ENCODE peak calls at places on chromosomes 5 and 9, in eight cellular contexts. One of them, this sample, is unnamed.

GRCh38 chr5:133393776-133394476 is 218.4 kb downstream of the FSTL4 start:
- DNase-seq in pancreas: no peak
- DNase-seq in neural progenitor cell: no peak
- DNase-seq in left ventricle myocardium inferior: no peak
- DNase-seq in transverse colon: no peak
- DNase-seq in aorta: no peak
- DNase-seq in HCT116: no peak
- DNase-seq in HL-60: no peak
- DNase-seq in this sample: no peak

GRCh38 chr9:32525506-32525905 is 490 bp downstream of the RIGI start:
- DNase-seq in pancreas: no peak
- DNase-seq in neural progenitor cell: no peak
- DNase-seq in left ventricle myocardium inferior: no peak
- DNase-seq in transverse colon: no peak
- DNase-seq in aorta: no peak
- DNase-seq in HCT116: no peak
- DNase-seq in HL-60: no peak
- DNase-seq in this sample: no peak

GRCh38 chr5:133554279-133554678 is 58.1 kb downstream of the FSTL4 start:
- DNase-seq in pancreas: no peak
- DNase-seq in neural progenitor cell: no peak
- DNase-seq in left ventricle myocardium inferior: no peak
- DNase-seq in transverse colon: no peak
- DNase-seq in aorta: no peak
- DNase-seq in HCT116: no peak
- DNase-seq in HL-60: no peak
- DNase-seq in this sample: no peak

GRCh38 chr5:83368317-83368716 is 103.2 kb upstream of the VCAN start:
- DNase-seq in pancreas: no peak
- DNase-seq in neural progenitor cell: no peak
- DNase-seq in left ventricle myocardium inferior: no peak
- DNase-seq in transverse colon: no peak
- DNase-seq in aorta: no peak
- DNase-seq in HCT116: peak
- DNase-seq in HL-60: peak
- DNase-seq in this sample: no peak

GRCh38 chr5:35230043-35230611 is at the start of gene PRLR:
- DNase-seq in pancreas: peak
- DNase-seq in neural progenitor cell: peak
- DNase-seq in left ventricle myocardium inferior: peak
- DNase-seq in transverse colon: peak
- DNase-seq in aorta: peak
- DNase-seq in HCT116: no peak
- DNase-seq in HL-60: peak
- DNase-seq in this sample: no peak

GRCh38 chr5:96492654-96493053 is 59.6 kb upstream of the PCSK1 start:
- DNase-seq in pancreas: no peak
- DNase-seq in neural progenitor cell: no peak
- DNase-seq in left ventricle myocardium inferior: no peak
- DNase-seq in transverse colon: no peak
- DNase-seq in aorta: no peak
- DNase-seq in HCT116: no peak
- DNase-seq in HL-60: no peak
- DNase-seq in this sample: no peak

GRCh38 chr5:56918054-56918453 is 8.7 kb downstream of the SETD9 start:
- DNase-seq in pancreas: no peak
- DNase-seq in neural progenitor cell: no peak
- DNase-seq in left ventricle myocardium inferior: no peak
- DNase-seq in transverse colon: peak
- DNase-seq in aorta: no peak
- DNase-seq in HCT116: no peak
- DNase-seq in HL-60: no peak
- DNase-seq in this sample: no peak

GRCh38 chr5:123718238-123718637 is 206.3 kb downstream of the CSNK1G3 start:
- DNase-seq in pancreas: no peak
- DNase-seq in neural progenitor cell: no peak
- DNase-seq in left ventricle myocardium inferior: no peak
- DNase-seq in transverse colon: no peak
- DNase-seq in aorta: no peak
- DNase-seq in HCT116: no peak
- DNase-seq in HL-60: no peak
- DNase-seq in this sample: no peak

GRCh38 chr9:16970321-16970720 is 99.9 kb upstream of the BNC2 start:
- DNase-seq in pancreas: no peak
- DNase-seq in neural progenitor cell: no peak
- DNase-seq in left ventricle myocardium inferior: no peak
- DNase-seq in transverse colon: no peak
- DNase-seq in aorta: no peak
- DNase-seq in HCT116: no peak
- DNase-seq in HL-60: no peak
- DNase-seq in this sample: no peak

DNA sequence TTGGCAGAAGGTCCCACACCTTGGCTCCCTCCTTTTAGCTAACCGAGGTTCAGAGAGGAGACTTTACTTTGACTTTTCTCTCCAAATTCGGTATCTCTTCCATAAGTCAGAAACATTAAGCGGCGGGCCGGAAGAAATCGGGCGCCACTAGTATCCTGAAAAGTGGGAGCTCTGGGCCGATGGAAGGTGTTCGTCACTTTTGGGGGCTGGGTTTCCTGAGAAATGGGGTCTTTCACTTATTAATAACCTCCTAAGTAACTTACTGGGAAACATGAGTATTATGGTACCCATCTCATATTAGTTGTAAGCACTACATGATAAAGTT is 716 bp downstream of the STX17 start:
- DNase-seq in pancreas: no peak
- DNase-seq in neural progenitor cell: no peak
- DNase-seq in left ventricle myocardium inferior: no peak
- DNase-seq in transverse colon: no peak
- DNase-seq in aorta: no peak
- DNase-seq in HCT116: no peak
- DNase-seq in HL-60: no peak
- DNase-seq in this sample: no peak
- H3K27ac ChIP-seq in pancreas: peak
- H3K27ac ChIP-seq in neural progenitor cell: no peak
- H3K27ac ChIP-seq in left ventricle myocardium inferior: peak
- H3K27ac ChIP-seq in transverse colon: peak
- H3K27ac ChIP-seq in aorta: peak
- H3K27ac ChIP-seq in HCT116: peak
- H3K27ac ChIP-seq in HL-60: peak
- H3K27ac ChIP-seq in this sample: peak

GRCh38 chr5:98416541-98416940 is 356.9 kb upstream of the RGMB start:
- DNase-seq in pancreas: no peak
- DNase-seq in neural progenitor cell: no peak
- DNase-seq in left ventricle myocardium inferior: no peak
- DNase-seq in transverse colon: no peak
- DNase-seq in aorta: no peak
- DNase-seq in HCT116: no peak
- DNase-seq in HL-60: no peak
- DNase-seq in this sample: no peak

GRCh38 chr5:98415663-98416062 is 357.8 kb upstream of the RGMB start:
- DNase-seq in pancreas: no peak
- DNase-seq in neural progenitor cell: no peak
- DNase-seq in left ventricle myocardium inferior: no peak
- DNase-seq in transverse colon: no peak
- DNase-seq in aorta: no peak
- DNase-seq in HCT116: no peak
- DNase-seq in HL-60: no peak
- DNase-seq in this sample: no peak

DNA sequence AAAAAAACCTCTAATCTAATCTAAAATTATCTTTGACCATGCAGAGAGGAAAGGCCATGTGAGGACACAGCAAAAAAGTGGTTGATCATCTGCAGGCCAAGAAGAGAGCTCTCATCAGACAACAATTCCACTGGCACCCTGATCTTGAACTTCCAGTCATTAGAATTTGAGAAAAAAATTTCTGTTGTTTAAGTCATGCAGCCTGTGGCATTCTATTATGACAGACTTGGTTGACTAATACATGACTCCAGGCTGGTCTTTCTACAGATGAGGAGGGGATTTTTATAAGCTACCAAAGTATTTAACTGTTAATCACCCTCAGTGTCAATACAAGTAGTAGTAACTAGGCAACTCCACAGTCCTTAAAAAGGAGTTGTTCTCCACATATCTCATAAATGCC is 358.5 kb upstream of the RGMB start:
- DNase-seq in pancreas: no peak
- DNase-seq in neural progenitor cell: no peak
- DNase-seq in left ventricle myocardium inferior: no peak
- DNase-seq in transverse colon: no peak
- DNase-seq in aorta: no peak
- DNase-seq in HCT116: no peak
- DNase-seq in HL-60: no peak
- DNase-seq in this sample: no peak
- H3K27ac ChIP-seq in pancreas: no peak
- H3K27ac ChIP-seq in neural progenitor cell: no peak
- H3K27ac ChIP-seq in left ventricle myocardium inferior: no peak
- H3K27ac ChIP-seq in transverse colon: no peak
- H3K27ac ChIP-seq in aorta: no peak
- H3K27ac ChIP-seq in HCT116: no peak
- H3K27ac ChIP-seq in HL-60: no peak
- H3K27ac ChIP-seq in this sample: no peak

GRCh38 chr5:142324377-142324870 is 397 bp downstream of the SPRY4 start:
- DNase-seq in pancreas: peak
- DNase-seq in neural progenitor cell: no peak
- DNase-seq in left ventricle myocardium inferior: peak
- DNase-seq in transverse colon: no peak
- DNase-seq in aorta: peak
- DNase-seq in HCT116: no peak
- DNase-seq in HL-60: no peak
- DNase-seq in this sample: no peak
- H3K27ac ChIP-seq in pancreas: peak
- H3K27ac ChIP-seq in neural progenitor cell: no peak
- H3K27ac ChIP-seq in left ventricle myocardium inferior: peak
- H3K27ac ChIP-seq in transverse colon: peak
- H3K27ac ChIP-seq in aorta: peak
- H3K27ac ChIP-seq in HCT116: peak
- H3K27ac ChIP-seq in HL-60: peak
- H3K27ac ChIP-seq in this sample: no peak

GRCh38 chr9:120885968-120886367 is 9.0 kb upstream of the PHF19 start:
- DNase-seq in pancreas: no peak
- DNase-seq in neural progenitor cell: no peak
- DNase-seq in left ventricle myocardium inferior: peak
- DNase-seq in transverse colon: no peak
- DNase-seq in aorta: no peak
- DNase-seq in HCT116: no peak
- DNase-seq in HL-60: no peak
- DNase-seq in this sample: no peak
- H3K27ac ChIP-seq in pancreas: no peak
- H3K27ac ChIP-seq in neural progenitor cell: peak
- H3K27ac ChIP-seq in left ventricle myocardium inferior: peak
- H3K27ac ChIP-seq in transverse colon: peak
- H3K27ac ChIP-seq in aorta: no peak
- H3K27ac ChIP-seq in HCT116: no peak
- H3K27ac ChIP-seq in HL-60: no peak
- H3K27ac ChIP-seq in this sample: no peak

GRCh38 chr9:2496160-2496559 is 125.4 kb upstream of the VLDLR start:
- DNase-seq in pancreas: no peak
- DNase-seq in neural progenitor cell: no peak
- DNase-seq in left ventricle myocardium inferior: no peak
- DNase-seq in transverse colon: no peak
- DNase-seq in aorta: no peak
- DNase-seq in HCT116: no peak
- DNase-seq in HL-60: no peak
- DNase-seq in this sample: no peak
- H3K27ac ChIP-seq in pancreas: no peak
- H3K27ac ChIP-seq in neural progenitor cell: no peak
- H3K27ac ChIP-seq in left ventricle myocardium inferior: peak
- H3K27ac ChIP-seq in transverse colon: no peak
- H3K27ac ChIP-seq in aorta: no peak
- H3K27ac ChIP-seq in HCT116: no peak
- H3K27ac ChIP-seq in HL-60: no peak
- H3K27ac ChIP-seq in this sample: no peak

DNA sequence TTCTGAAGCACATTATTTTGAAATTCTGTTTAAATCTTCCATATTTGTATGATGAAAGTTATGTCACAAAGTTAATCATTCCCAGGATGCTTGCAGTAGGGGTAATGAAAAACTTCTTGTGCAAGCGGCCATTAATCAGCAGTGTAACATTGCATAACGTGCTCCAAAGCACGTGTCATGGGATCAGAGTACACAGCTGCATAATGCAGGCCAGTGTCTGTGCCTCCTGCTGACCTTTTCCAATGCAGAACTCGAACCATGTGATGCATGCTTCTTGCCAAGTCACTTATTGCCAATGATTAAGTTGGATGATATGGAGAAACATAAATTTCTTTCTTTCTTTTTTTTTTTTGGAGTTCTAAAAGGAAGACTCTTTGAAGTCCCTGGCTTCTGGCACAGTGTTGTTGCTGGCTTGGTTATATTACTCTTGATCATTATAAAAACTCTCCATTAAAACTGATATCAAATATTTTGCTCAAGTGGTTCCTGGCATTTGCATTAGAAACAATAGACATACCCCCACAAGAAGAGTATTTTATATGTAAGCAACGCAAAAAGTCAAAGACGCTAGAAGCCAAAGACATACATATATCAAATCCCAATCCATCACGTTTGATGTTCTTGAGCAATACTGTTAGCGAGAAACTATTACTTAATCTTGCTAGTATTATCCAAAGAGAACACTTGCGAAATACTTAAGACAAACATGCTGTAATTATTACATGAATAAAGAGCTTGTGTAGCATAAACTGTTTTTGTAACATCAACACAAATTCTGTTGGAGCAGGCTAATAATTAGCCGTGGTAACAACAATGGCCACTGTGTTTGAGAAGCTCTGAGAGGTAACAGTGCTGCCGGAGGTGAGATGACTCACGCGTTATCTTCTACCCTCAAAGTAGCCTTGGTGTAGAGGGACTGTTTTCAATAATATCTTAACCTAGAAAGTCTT is 164.2 kb downstream of the AUH start:
- DNase-seq in pancreas: peak
- DNase-seq in neural progenitor cell: no peak
- DNase-seq in left ventricle myocardium inferior: peak
- DNase-seq in transverse colon: peak
- DNase-seq in aorta: peak
- DNase-seq in HCT116: peak
- DNase-seq in HL-60: peak
- DNase-seq in this sample: no peak
- H3K27ac ChIP-seq in pancreas: peak
- H3K27ac ChIP-seq in neural progenitor cell: no peak
- H3K27ac ChIP-seq in left ventricle myocardium inferior: peak
- H3K27ac ChIP-seq in transverse colon: peak
- H3K27ac ChIP-seq in aorta: no peak
- H3K27ac ChIP-seq in HCT116: peak
- H3K27ac ChIP-seq in HL-60: peak
- H3K27ac ChIP-seq in this sample: no peak